ENCODE peak calls at places on chromosomes 16 and 17, in eight cellular contexts. B, Y, P, Q, S, W, N and H are unnamed samples.

GRCh38 chr16:85485379-85485778 is 127.7 kb upstream of the GSE1 start:
- DNase-seq in N (peak; percentile 87), P (no peak), W (no peak), Y (no peak), B (no peak), S (no peak), Q (no peak), H (no peak)

GRCh38 chr16:28932339-28933141 is 769 bp downstream of the CD19 start:
- DNase-seq in N (no peak), Y (no peak), B (no peak), Q (no peak), S (no peak), P (no peak), W (no peak), H (no peak)

GRCh38 chr16:11386791-11387546 is 41.7 kb downstream of the RMI2 start:
- DNase-seq in W (no peak), Q (no peak), Y (no peak), N (no peak), B (no peak), S (no peak), P (peak; percentile 13), H (peak; percentile 55)

GRCh38 chr17:81917565-81918332 is at the start of gene SIRT7:
- DNase-seq in S (peak; percentile 80), Q (peak; percentile 59), B (peak; percentile 74), W (no peak), N (peak; percentile 89), Y (no peak), P (peak; percentile 74), H (peak; percentile 65)

GRCh38 chr16:87847785-87848675 is 21.3 kb downstream of the SLC7A5 start:
- DNase-seq in Y (no peak), W (no peak), Q (no peak), N (no peak), P (no peak), B (no peak), S (no peak), H (no peak)

GRCh38 chr17:29568331-29569244 is at the start of gene TP53I13:
- DNase-seq in N (peak; percentile 90), W (peak; percentile 70), S (peak; percentile 89), Y (no peak), B (peak; percentile 87), Q (peak; percentile 86), P (peak; percentile 82), H (peak; percentile 87)

GRCh38 chr17:3796822-3797170 is 4.2 kb downstream of the ITGAE start:
- DNase-seq in S (peak; percentile 19), P (no peak), N (no peak), B (no peak), W (no peak), Q (no peak), Y (no peak), H (no peak)

GRCh38 chr17:50863221-50863843 is 2.8 kb downstream of the TOB1 start:
- DNase-seq in Y (no peak), Q (peak; percentile 36), W (no peak), S (peak; percentile 23), P (peak; percentile 28), N (no peak), B (peak; percentile 33), H (peak; percentile 53)

GRCh38 chr16:71726491-71727319 is 2.2 kb upstream of the PHLPP2 start:
- DNase-seq in N (no peak), B (no peak), W (no peak), P (no peak), S (no peak), Y (no peak), Q (no peak), H (no peak)

GRCh38 chr17:79633937-79634813 is 23.3 kb upstream of the RBFOX3 start:
- DNase-seq in N (no peak), Y (no peak), Q (no peak), W (no peak), S (no peak), P (no peak), B (no peak), H (no peak)

GRCh38 chr17:39634384-39634871 is 2.5 kb upstream of the STARD3 start:
- DNase-seq in N (peak; percentile 50), P (peak; percentile 47), Y (no peak), Q (peak; percentile 18), W (no peak), B (peak; percentile 55), S (no peak), H (peak; percentile 56)

GRCh38 chr17:2068101-2068518 is 13.2 kb downstream of the HIC1 start:
- DNase-seq in P (no peak), N (no peak), S (no peak), W (peak; percentile 97), Y (no peak), B (peak; percentile 94), Q (no peak), H (peak; percentile 93)